ENCODE peak calls at places on chromosomes 16 and 17, in five cellular contexts. H is stimulated activated CD8-positive, alpha-beta memory T cell treated with anti-CD3 and anti-CD28 coated beads, Interleukin-12 subunit alpha, Interleukin-12 subunit beta, amount 100 ng/mL, for 1 hour; J is fibroblast of the aortic adventitia; L is osteocyte; Q is NCI-H2171. M is an unnamed sample.

GRCh38 chr17:17416007-17416399 is 60.8 kb upstream of the MED9 start:
- DNase-seq in L (no peak), Q (peak; percentile 80), J (peak; percentile 81), H (no peak), M (no peak)

GRCh38 chr17:78967782-78968362 is 11.9 kb downstream of the LGALS3BP start:
- DNase-seq in L (no peak), J (no peak), H (no peak), Q (no peak), M (no peak)

GRCh38 chr16:69465083-69465721 is 40.8 kb downstream of the CYB5B start:
- DNase-seq in J (peak; percentile 57), L (no peak), H (no peak), Q (peak; percentile 13), M (no peak)

GRCh38 chr17:2455956-2456355 is 55.1 kb upstream of the MNT start:
- DNase-seq in L (no peak), H (no peak), J (no peak), Q (peak; percentile 69), M (no peak)

GRCh38 chr17:77233635-77234334 is 93.0 kb downstream of the SEC14L1 start:
- DNase-seq in H (no peak), J (peak; percentile 74), L (no peak), Q (no peak), M (no peak)

GRCh38 chr16:56355786-56356275 is 69.5 kb downstream of the AMFR start:
- DNase-seq in H (no peak), J (no peak), Q (no peak), L (peak; percentile 81), M (no peak)

GRCh38 chr17:65813306-65813705 is 251.9 kb upstream of the AXIN2 start:
- DNase-seq in J (peak; percentile 10), H (no peak), L (no peak), Q (no peak), M (no peak)

GRCh38 chr16:81204794-81205680 is 33.5 kb upstream of the BCO1 start:
- DNase-seq in H (peak; percentile 23), Q (peak; percentile 30), L (no peak), J (peak; percentile 83), M (no peak)

GRCh38 chr17:8223356-8224063 is 13.1 kb upstream of the AURKB start:
- DNase-seq in J (no peak), Q (peak; percentile 55), L (no peak), H (no peak), M (no peak)

GRCh38 chr16:22007159-22007508 is 777 bp upstream of the MOSMO start:
- DNase-seq in Q (no peak), J (no peak), L (no peak), H (no peak), M (no peak)

GRCh38 chr16:81861503-81861902 is 82.4 kb downstream of the PLCG2 start:
- DNase-seq in H (no peak), L (no peak), Q (no peak), J (no peak), M (no peak)

GRCh38 chr16:5490499-5490898 is 392.9 kb upstream of the EEF2KMT start:
- DNase-seq in J (no peak), H (no peak), Q (no peak), L (no peak), M (no peak)

GRCh38 chr16:2422123-2422867 is 7.0 kb upstream of the CCNF start:
- DNase-seq in H (no peak), J (no peak), Q (no peak), L (no peak), M (no peak)